ENCODE peak calls at places on chromosomes 11 and 22, in six cellular contexts. E is IMR-90; H is mammary epithelial cell; Y is tibial nerve; U is tibial artery; X is CD8-positive, alpha-beta T cell. T is an unnamed sample. For H3K4me1, the result is how much of the 10 kb centered on the place peaks cover.

GRCh38 chr11:11967669-11968510 is 40.5 kb downstream of the DKK3 start:
- DNase-seq in H (no peak), U (no peak), E (no peak), X (no peak), Y (no peak), T (no peak)

GRCh38 chr22:39197578-39197977 is 45.1 kb upstream of the CBX7 start:
- DNase-seq in U (peak), Y (no peak), E (no peak), H (no peak), X (no peak), T (no peak)

GRCh38 chr11:128492903-128493569 is 94.3 kb downstream of the ETS1 start:
- DNase-seq in U (no peak), Y (no peak), H (no peak), E (no peak), X (peak), T (no peak)

GRCh38 chr22:25141994-25142620 is 57.6 kb upstream of the CRYBB3 start:
- DNase-seq in X (no peak), E (no peak), Y (no peak), U (no peak), H (no peak), T (no peak)

GRCh38 chr11:95074806-95075563 is 8.3 kb downstream of the SRSF8 start:
- DNase-seq in X (no peak), Y (no peak), H (no peak), E (no peak), U (peak), T (no peak)

GRCh38 chr11:123690490-123690889 is 36.1 kb upstream of the SCN3B start:
- DNase-seq in H (peak), Y (no peak), E (peak), X (no peak), U (no peak), T (no peak)

GRCh38 chr22:27501191-27501936 is 300.2 kb downstream of the MN1 start:
- DNase-seq in Y (no peak), H (no peak), X (no peak), E (no peak), U (no peak), T (no peak)

GRCh38 chr11:2273771-2274170 is 3.4 kb upstream of the ASCL2 start:
- DNase-seq in Y (no peak), U (peak), E (no peak), H (no peak), X (no peak), T (no peak)

GRCh38 chr11:81700061-81700460 is 1033.6 kb downstream of the FAM181B start:
- DNase-seq in X (no peak), E (no peak), Y (no peak), U (no peak), H (no peak), T (no peak)

GRCh38 chr11:61295596-61295926 is 445 bp upstream of the VWCE start:
- DNase-seq in U (no peak), H (no peak), X (no peak), Y (no peak), E (no peak), T (no peak)

GRCh38 chr22:22121445-22121844 is 123.1 kb upstream of the VPREB1 start:
- DNase-seq in Y (no peak), U (no peak), H (no peak), X (no peak), E (no peak), T (no peak)
- H3K4me1 ChIP-seq in Y (under half), U (under half), H (under half), X (under half), E (under half), T (under half)

GRCh38 chr22:46263208-46263575 is at the start of gene PKDREJ:
- DNase-seq in X (no peak), H (no peak), U (peak), Y (no peak), E (no peak), T (no peak)

GRCh38 chr22:46267431-46268279 is at the start of gene TTC38:
- DNase-seq in X (no peak), Y (peak), E (peak), U (peak), H (peak), T (no peak)

GRCh38 chr22:46259374-46259773 is 3.8 kb downstream of the PKDREJ start:
- DNase-seq in X (no peak), H (no peak), E (no peak), Y (no peak), U (no peak), T (no peak)

GRCh38 chr22:46260038-46260437 is 3.1 kb downstream of the PKDREJ start:
- DNase-seq in E (no peak), U (no peak), H (no peak), X (no peak), Y (no peak), T (no peak)

DNA sequence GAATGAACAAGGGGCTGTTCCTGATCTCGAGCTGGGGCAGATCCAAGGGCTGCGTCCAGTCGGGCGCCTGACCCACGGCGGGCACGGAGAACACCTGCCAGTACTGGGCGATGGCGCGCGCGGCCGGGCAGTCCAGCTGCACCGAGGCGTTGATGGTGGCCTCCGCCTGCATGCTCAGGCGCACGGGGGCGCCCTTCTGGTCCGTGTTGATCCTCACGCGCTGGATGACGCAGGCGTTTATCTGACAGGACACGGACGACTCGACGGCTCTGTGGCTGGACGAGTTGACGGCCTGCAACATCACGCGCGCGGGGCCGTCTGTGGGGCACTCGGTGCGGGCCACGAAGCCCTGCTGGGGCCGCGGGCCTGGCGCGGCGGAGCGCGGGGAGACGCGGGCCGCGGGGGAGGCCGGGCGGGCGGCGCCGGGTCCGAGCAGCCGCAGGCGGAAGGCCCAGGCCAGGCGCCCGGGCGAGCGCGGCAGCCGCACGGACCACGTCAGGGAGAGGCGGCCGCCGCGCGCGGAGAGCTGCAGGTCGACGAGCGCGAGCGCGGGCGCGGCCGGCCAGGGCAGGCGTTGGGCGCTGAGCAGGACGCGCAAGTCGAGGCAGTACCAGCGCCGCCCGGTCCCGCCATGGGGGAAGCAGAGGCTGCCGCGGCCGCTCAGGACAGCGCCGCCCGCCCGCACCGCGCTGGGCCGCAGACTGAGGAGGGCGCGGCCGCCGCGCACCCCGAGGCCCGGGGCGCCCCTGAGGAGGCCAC is 515 bp downstream of the PKDREJ start:
- DNase-seq in X (no peak), Y (peak), E (peak), U (peak), H (no peak), T (no peak)
- H3K4me3 ChIP-seq in X (no peak), Y (peak), E (no peak), U (peak), H (no peak), T (peak)

DNA sequence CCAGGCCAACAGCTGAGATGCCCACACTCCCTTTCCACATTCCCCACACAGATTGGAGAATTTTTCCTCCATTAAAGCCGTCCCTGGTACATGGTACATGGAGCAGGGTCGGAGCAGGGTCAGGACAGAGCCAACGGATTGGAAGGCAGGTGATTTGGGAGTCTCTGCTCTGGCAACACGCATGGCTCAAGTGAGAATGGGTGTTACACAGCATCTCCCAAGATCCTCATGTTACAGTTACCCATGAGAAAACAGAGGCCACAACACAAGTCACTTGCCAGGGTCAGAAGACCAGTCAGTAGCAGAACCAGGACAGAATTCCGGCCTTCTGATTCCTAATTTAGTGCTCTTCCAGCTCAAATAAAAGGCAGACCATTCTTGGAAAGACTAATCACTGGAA is 7.7 kb upstream of the F2 start:
- DNase-seq in E (peak), Y (no peak), U (peak), X (no peak), H (no peak), T (no peak)
- H3K4me1 ChIP-seq in E (under half), Y (under half), U (under half), X (under half), H (under half), T (under half)

DNA sequence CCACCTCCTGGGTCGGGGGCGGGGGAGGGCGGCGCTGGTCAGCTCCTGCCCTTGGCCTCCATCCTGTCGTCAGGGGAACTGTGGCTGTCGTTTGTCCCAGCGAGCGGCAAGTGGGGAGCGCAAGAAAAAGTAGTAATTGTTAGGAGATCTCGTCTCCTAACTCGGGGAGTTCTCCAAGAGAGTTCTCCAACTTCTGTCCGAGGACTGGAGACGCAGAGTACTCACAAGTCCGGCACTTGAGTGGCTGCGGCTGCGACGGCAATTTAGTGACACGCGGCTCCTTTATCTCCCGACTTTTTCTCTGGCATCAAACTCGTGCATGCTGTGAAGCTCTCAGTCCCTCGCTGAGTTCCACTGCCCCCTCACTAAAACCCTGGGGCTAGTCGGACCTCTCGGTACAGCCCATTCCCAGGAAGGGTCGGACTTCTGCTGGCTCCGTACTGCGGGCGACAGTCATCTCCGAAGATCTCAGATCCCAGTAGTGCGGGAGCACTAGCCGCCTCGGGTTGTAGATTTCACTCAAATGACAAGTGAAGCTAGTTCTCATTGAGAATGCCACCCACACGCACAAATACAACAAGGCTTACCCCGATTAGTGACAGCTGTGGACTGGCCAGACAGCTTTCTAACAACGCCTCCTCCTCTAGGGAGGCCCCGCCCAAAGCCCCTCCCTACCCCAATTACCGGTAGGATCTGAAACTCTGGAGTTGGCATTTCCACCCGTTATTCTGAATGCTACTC is at the start of gene PGR:
- DNase-seq in Y (peak), X (no peak), H (no peak), E (no peak), U (peak), T (no peak)
- H3K4me3 ChIP-seq in Y (peak), X (no peak), H (no peak), E (no peak), U (peak), T (peak)

DNA sequence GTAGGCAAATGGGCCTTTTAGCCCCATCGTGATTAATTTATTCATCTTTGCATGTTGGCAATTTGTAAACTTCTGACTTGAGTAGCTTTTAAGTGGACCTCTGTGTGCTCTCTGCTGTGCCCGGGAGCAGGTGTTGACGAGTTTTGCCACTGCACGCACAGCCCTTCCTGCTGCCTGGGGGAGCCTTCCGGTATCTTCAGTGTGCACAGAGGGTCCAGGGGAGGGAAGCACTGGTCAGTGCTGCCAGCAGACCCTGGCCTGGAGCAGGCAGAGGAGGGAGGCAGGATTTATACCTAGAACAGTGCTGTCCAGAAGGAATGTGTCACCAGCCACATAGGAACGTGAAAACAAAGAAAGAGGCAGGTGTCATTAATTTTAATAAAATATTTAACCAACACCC is 403.5 kb downstream of the TBC1D22A start:
- DNase-seq in E (no peak), H (no peak), X (no peak), U (peak), Y (peak), T (no peak)
- H3K4me1 ChIP-seq in E (under half), H (under half), X (under half), U (under half), Y (under half), T (under half)

DNA sequence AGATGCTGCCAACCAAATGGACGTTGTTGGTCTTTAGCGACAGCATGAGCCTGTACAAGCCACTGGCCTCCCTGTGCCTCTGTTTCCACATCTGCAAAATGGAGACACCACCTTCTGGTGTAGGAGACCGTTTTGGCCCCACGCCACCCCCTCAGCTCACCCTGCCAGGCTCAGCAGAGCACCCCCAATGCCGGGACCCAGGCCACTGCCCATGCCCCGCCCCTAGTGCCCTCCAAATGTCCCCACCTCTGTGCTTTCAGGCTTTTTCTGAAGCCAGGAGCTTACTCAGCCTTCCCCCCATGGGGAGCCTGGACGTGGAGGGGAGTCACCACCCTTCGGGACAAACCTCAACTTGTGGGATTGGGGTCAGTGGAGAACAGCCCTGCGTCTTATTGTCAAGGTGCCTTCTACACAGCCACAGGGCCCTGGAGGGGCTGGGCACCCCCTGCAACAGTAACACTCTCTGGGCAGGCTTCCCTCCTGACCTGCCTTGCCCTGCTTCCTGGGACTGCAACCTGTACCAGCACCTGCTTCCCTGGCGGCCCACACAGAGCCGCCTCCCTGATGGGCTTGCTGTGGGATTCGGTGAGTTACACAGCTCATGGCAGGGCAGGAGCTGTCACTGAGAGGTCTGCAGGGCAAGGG is 24.6 kb upstream of the RTL6 start:
- DNase-seq in E (no peak), U (peak), Y (no peak), H (no peak), X (no peak), T (no peak)
- H3K4me3 ChIP-seq in E (no peak), U (no peak), Y (no peak), H (no peak), X (no peak), T (no peak)

GRCh38 chr11:33689089-33689488 is 11.5 kb downstream of the C11orf91 start:
- DNase-seq in Y (no peak), X (no peak), U (no peak), E (no peak), H (peak), T (no peak)
- H3K4me1 ChIP-seq in Y (under half), X (under half), U (under half), E (under half), H (half or more), T (under half)

GRCh38 chr11:64757549-64758329 is 2.0 kb downstream of the PYGM start:
- DNase-seq in Y (no peak), U (peak), X (no peak), E (no peak), H (no peak), T (no peak)
- H3K4me3 ChIP-seq in Y (no peak), U (no peak), X (no peak), E (no peak), H (no peak), T (no peak)